ENCODE peak calls at places on chromosomes 5 and 9, in nine cellular contexts. U is stimulated activated CD4-positive, alpha-beta T cell treated with anti-CD3 and anti-CD28 coated beads, Interleukin-4, amount 100 ng/mL, for 1 hour; K is NCI-H2081; C is NCI-H2107; P is GM03348; E is heart right ventricle; L is AG08396; M is A549; V is HT-29. I is an unnamed sample.

GRCh38 chr9:114321759-114322158 is 1.1 kb upstream of the ORM1 start:
- DNase-seq in C (no peak), M (no peak), E (no peak), K (no peak), V (no peak), L (no peak), U (no peak), P (no peak), I (peak)

GRCh38 chr5:61806491-61807020 is 474.5 kb downstream of the ZSWIM6 start:
- DNase-seq in V (no peak), E (no peak), P (no peak), K (no peak), L (no peak), C (no peak), U (no peak), M (no peak), I (no peak)

GRCh38 chr5:40984884-40985283 is 75.6 kb downstream of the C7 start:
- DNase-seq in V (no peak), L (no peak), K (no peak), P (no peak), C (no peak), E (no peak), M (no peak), U (no peak), I (no peak)

GRCh38 chr9:129400971-129401622 is 219.8 kb downstream of the C9orf50 start:
- DNase-seq in E (no peak), P (no peak), L (no peak), V (no peak), K (no peak), M (no peak), C (no peak), U (no peak), I (no peak)

GRCh38 chr9:106376689-106377088 is 486.3 kb upstream of the ZNF462 start:
- DNase-seq in K (no peak), P (no peak), L (no peak), M (no peak), U (no peak), E (no peak), V (no peak), C (no peak), I (no peak)

GRCh38 chr5:17252543-17252942 is 35.1 kb downstream of the BASP1 start:
- DNase-seq in M (no peak), C (no peak), U (no peak), V (no peak), L (no peak), K (no peak), P (no peak), E (no peak), I (peak)

GRCh38 chr5:132267931-132268501 is 10.5 kb downstream of the PDLIM4 start:
- DNase-seq in L (no peak), V (no peak), K (no peak), M (no peak), P (no peak), C (no peak), U (no peak), E (no peak), I (no peak)

GRCh38 chr9:98045234-98046160 is 11.0 kb upstream of the NANS start:
- DNase-seq in V (peak), C (no peak), M (no peak), U (no peak), E (no peak), P (no peak), L (no peak), K (peak), I (no peak)

GRCh38 chr5:55324815-55325418 is 17.1 kb downstream of the MTREX start:
- DNase-seq in M (peak), V (peak), U (no peak), L (peak), E (no peak), C (no peak), P (peak), K (peak), I (peak)

GRCh38 chr9:125413579-125413978 is 152.0 kb downstream of the GAPVD1 start:
- DNase-seq in E (no peak), C (no peak), P (no peak), U (no peak), K (no peak), L (no peak), V (no peak), M (no peak), I (no peak)

GRCh38 chr9:4657426-4658159 is 4.5 kb upstream of the PLPP6 start:
- DNase-seq in V (no peak), P (no peak), K (peak), U (no peak), L (no peak), M (no peak), E (no peak), C (no peak), I (no peak)

GRCh38 chr9:132957805-132958204 is 13.4 kb upstream of the TSC1 start:
- DNase-seq in E (no peak), M (no peak), V (no peak), U (no peak), P (no peak), K (no peak), L (no peak), C (no peak), I (no peak)

GRCh38 chr9:75471549-75472114 is 383.3 kb downstream of the OSTF1 start:
- DNase-seq in K (no peak), M (no peak), C (no peak), V (no peak), E (no peak), L (no peak), P (no peak), U (no peak), I (no peak)

GRCh38 chr5:88672644-88673493 is 210.1 kb downstream of the MEF2C start:
- DNase-seq in U (no peak), K (peak), P (no peak), L (no peak), E (no peak), C (no peak), M (no peak), V (no peak), I (no peak)

GRCh38 chr5:76811214-76811613 is 7.6 kb upstream of the F2RL1 start:
- DNase-seq in M (no peak), P (no peak), L (peak), C (no peak), V (no peak), K (no peak), U (no peak), E (no peak), I (no peak)

I was measured in ACHN.